ENCODE peak calls at places on chromosome 17, in ten cellular contexts. N is aorta, K is Caco-2, X is gastrocnemius medialis, R is neuronal stem cell, G is IMR-90, C is tibial artery, D is heart right ventricle, H is body of pancreas, P is upper lobe of right lung. T is an unnamed sample.
A peak's percentile ranks its signal among the peaks of the same experiment; 100 is the strongest.

GRCh38 chr17:38881600-38882191 is 11.8 kb downstream of the LASP1 start:
- DNase-seq in N (peak; percentile 86), K (no peak), X (no peak), R (no peak), G (peak; percentile 48), C (peak; percentile 84), D (peak; percentile 71), H (peak; percentile 53), P (no peak), T (no peak)

GRCh38 chr17:28811594-28812135 is 30.9 kb downstream of the FAM222B start:
- DNase-seq in N (no peak), K (peak; percentile 37), X (no peak), R (peak; percentile 24), G (peak; percentile 21), C (no peak), D (no peak), H (no peak), P (no peak), T (no peak)

GRCh38 chr17:28173801-28174200 is 131.3 kb downstream of the NLK start:
- DNase-seq in N (no peak), K (no peak), X (no peak), R (no peak), G (no peak), C (no peak), D (no peak), H (no peak), P (no peak), T (no peak)

GRCh38 chr17:3678821-3679175 is 10.2 kb downstream of the EMC6 start:
- DNase-seq in N (no peak), K (no peak), X (no peak), R (no peak), G (no peak), C (no peak), D (no peak), H (no peak), P (no peak), T (no peak)

GRCh38 chr17:61399131-61400057 is at the start of gene TBX2:
- DNase-seq in N (peak; percentile 93), K (peak; percentile 89), X (peak; percentile 19), R (no peak), G (peak; percentile 96), C (peak; percentile 95), D (peak; percentile 89), H (peak; percentile 50), P (peak; percentile 82), T (no peak)

GRCh38 chr17:40419559-40420331 is 2.0 kb upstream of the TOP2A start:
- DNase-seq in N (no peak), K (no peak), X (no peak), R (no peak), G (no peak), C (no peak), D (no peak), H (no peak), P (no peak), T (no peak)

GRCh38 chr17:81071761-81072741 is 37.1 kb downstream of the BAIAP2 start:
- DNase-seq in N (no peak), K (no peak), X (no peak), R (no peak), G (no peak), C (no peak), D (no peak), H (peak; percentile 37), P (peak; percentile 88), T (no peak)

GRCh38 chr17:6435968-6436367 is 1.0 kb upstream of the AIPL1 start:
- DNase-seq in N (no peak), K (peak; percentile 53), X (peak; percentile 17), R (peak; percentile 64), G (peak; percentile 61), C (no peak), D (peak; percentile 37), H (peak; percentile 64), P (peak; percentile 75), T (peak; percentile 51)

GRCh38 chr17:51118330-51119195 is 2.1 kb downstream of the SPAG9 start:
- DNase-seq in N (peak; percentile 51), K (no peak), X (peak; percentile 63), R (no peak), G (no peak), C (peak; percentile 53), D (peak; percentile 21), H (peak; percentile 94), P (no peak), T (no peak)

GRCh38 chr17:81563861-81564586 is 11.9 kb upstream of the FAAP100 start:
- DNase-seq in N (no peak), K (no peak), X (no peak), R (no peak), G (peak; percentile 64), C (no peak), D (no peak), H (no peak), P (no peak), T (no peak)

GRCh38 chr17:20009302-20010098 is at the start of gene SPECC1:
- DNase-seq in N (peak; percentile 95), K (peak; percentile 96), X (peak; percentile 44), R (peak; percentile 91), G (peak; percentile 43), C (peak; percentile 91), D (peak; percentile 74), H (peak; percentile 76), P (peak; percentile 69), T (peak; percentile 82)

GRCh38 chr17:50304781-50305404 is 30.6 kb downstream of the TMEM92 start:
- DNase-seq in N (no peak), K (no peak), X (no peak), R (peak; percentile 12), G (peak; percentile 79), C (no peak), D (no peak), H (no peak), P (no peak), T (no peak)

GRCh38 chr17:79919164-79919585 is 79.9 kb upstream of the CBX4 start:
- DNase-seq in N (peak; percentile 95), K (no peak), X (peak; percentile 84), R (no peak), G (no peak), C (peak; percentile 95), D (peak; percentile 84), H (peak; percentile 100), P (peak; percentile 96), T (no peak)

GRCh38 chr17:33204701-33205100 is 88.4 kb downstream of the ASIC2 start:
- DNase-seq in N (no peak), K (no peak), X (no peak), R (no peak), G (no peak), C (no peak), D (no peak), H (no peak), P (no peak), T (no peak)

GRCh38 chr17:1365445-1366039 is 34.5 kb downstream of the YWHAE start:
- DNase-seq in N (no peak), K (peak; percentile 75), X (peak; percentile 60), R (peak; percentile 62), G (peak; percentile 81), C (peak; percentile 76), D (peak; percentile 68), H (peak; percentile 67), P (no peak), T (peak; percentile 30)

GRCh38 chr17:44502598-44503079 is 567 bp downstream of the GPATCH8 start:
- DNase-seq in N (no peak), K (no peak), X (no peak), R (no peak), G (peak; percentile 24), C (no peak), D (no peak), H (no peak), P (no peak), T (no peak)

GRCh38 chr17:76530489-76530814 is 7.1 kb downstream of the CYGB start:
- DNase-seq in N (no peak), K (no peak), X (no peak), R (no peak), G (no peak), C (no peak), D (no peak), H (peak; percentile 26), P (no peak), T (no peak)

GRCh38 chr17:36463916-36464764 is 22.3 kb upstream of the ZNHIT3 start:
- DNase-seq in N (no peak), K (peak; percentile 91), X (no peak), R (peak; percentile 92), G (peak; percentile 67), C (no peak), D (peak; percentile 46), H (peak; percentile 57), P (peak; percentile 69), T (no peak)

GRCh38 chr17:43637563-43638323 is 24.0 kb downstream of the MEOX1 start:
- DNase-seq in N (no peak), K (no peak), X (no peak), R (no peak), G (peak; percentile 18), C (no peak), D (no peak), H (no peak), P (no peak), T (no peak)

GRCh38 chr17:8257801-8258200 is 8.7 kb downstream of the PFAS start:
- DNase-seq in N (no peak), K (no peak), X (no peak), R (no peak), G (no peak), C (no peak), D (no peak), H (no peak), P (no peak), T (no peak)
- H3K9me3 ChIP-seq in N (no peaks in the 10 kb centered on the region), K (no peaks in the 10 kb centered on the region), X (no peaks in the 10 kb centered on the region), R (no peaks in the 10 kb centered on the region), G (no peaks in the 10 kb centered on the region), C (no peaks in the 10 kb centered on the region), D (no peaks in the 10 kb centered on the region), H (no peaks in the 10 kb centered on the region), P (no peaks in the 10 kb centered on the region), T (no peaks in the 10 kb centered on the region)

GRCh38 chr17:54157542-54157941 is 334.8 kb downstream of the KIF2B start:
- DNase-seq in N (no peak), K (no peak), X (no peak), R (no peak), G (no peak), C (no peak), D (no peak), H (no peak), P (no peak), T (no peak)
- H3K9me3 ChIP-seq in N (no peaks in the 10 kb centered on the region), K (no peaks in the 10 kb centered on the region), X (no peaks in the 10 kb centered on the region), R (no peaks in the 10 kb centered on the region), G (peaks cover 4% of the 10 kb centered on the region), C (no peaks in the 10 kb centered on the region), D (peaks cover 4% of the 10 kb centered on the region), H (no peaks in the 10 kb centered on the region), P (no peaks in the 10 kb centered on the region), T (no peaks in the 10 kb centered on the region)

GRCh38 chr17:77708049-77708448 is 250.5 kb upstream of the TNRC6C start:
- DNase-seq in N (no peak), K (no peak), X (no peak), R (no peak), G (no peak), C (no peak), D (no peak), H (no peak), P (no peak), T (no peak)
- H3K9me3 ChIP-seq in N (peaks cover 8% of the 10 kb centered on the region), K (peaks cover 19% of the 10 kb centered on the region), X (no peaks in the 10 kb centered on the region), R (peaks cover 7% of the 10 kb centered on the region), G (peaks cover 14% of the 10 kb centered on the region), C (peaks cover 24% of the 10 kb centered on the region), D (peaks cover 24% of the 10 kb centered on the region), H (no peaks in the 10 kb centered on the region), P (peaks cover 8% of the 10 kb centered on the region), T (peaks cover 5% of the 10 kb centered on the region)

DNA sequence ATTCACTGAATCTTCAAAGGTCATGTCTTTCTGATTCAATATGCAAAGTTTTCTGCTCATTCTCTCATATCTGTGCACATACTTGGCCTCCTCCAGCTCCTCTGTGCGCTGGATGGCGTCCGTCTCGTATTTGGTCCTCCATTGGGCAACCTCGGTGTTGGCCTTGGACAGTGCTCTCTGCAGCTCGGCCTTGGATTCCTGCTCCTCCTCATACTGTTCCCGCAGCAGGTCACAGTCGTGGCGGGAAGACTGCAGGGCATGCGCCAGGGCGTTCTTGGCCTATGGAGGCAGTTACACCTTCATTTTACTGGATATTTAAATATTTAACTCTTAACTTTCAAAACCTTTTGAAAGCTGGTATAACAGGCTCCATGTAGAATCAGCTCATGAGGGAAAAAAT is 8.2 kb upstream of the MYH1 start:
- DNase-seq in N (no peak), K (no peak), X (no peak), R (no peak), G (no peak), C (no peak), D (no peak), H (no peak), P (no peak), T (no peak)
- H3K9me3 ChIP-seq in N (no peaks in the 10 kb centered on the region), K (no peaks in the 10 kb centered on the region), X (no peaks in the 10 kb centered on the region), R (no peaks in the 10 kb centered on the region), G (no peaks in the 10 kb centered on the region), C (no peaks in the 10 kb centered on the region), D (no peaks in the 10 kb centered on the region), H (no peaks in the 10 kb centered on the region), P (no peaks in the 10 kb centered on the region), T (no peaks in the 10 kb centered on the region)